ENCODE peak calls at places on chromosomes 2 and 18, in four cellular contexts. Y is prostate gland, F is endodermal cell, E is Peyer's patch. D is an unnamed sample. For H3K9me3, the result is how much of the 10 kb centered on the place peaks cover.

GRCh38 chr2:104078431-104079157 is 775.3 kb upstream of the POU3F3 start:
- DNase-seq in Y (no peak), F (peak), E (no peak), D (no peak)

GRCh38 chr2:145975406-145975805 is 1455.5 kb upstream of the ZEB2 start:
- DNase-seq in Y (no peak), F (no peak), E (no peak), D (no peak)

GRCh38 chr2:65565681-65566080 is 133.3 kb upstream of the SPRED2 start:
- DNase-seq in Y (no peak), F (no peak), E (no peak), D (no peak)

GRCh38 chr2:182477774-182478173 is 50.9 kb upstream of the PDE1A start:
- DNase-seq in Y (no peak), F (no peak), E (no peak), D (no peak)

GRCh38 chr2:10504994-10505820 is 57.1 kb upstream of the ODC1 start:
- DNase-seq in Y (no peak), F (no peak), E (no peak), D (no peak)

GRCh38 chr18:63443820-63444219 is 21.5 kb upstream of the VPS4B start:
- DNase-seq in Y (no peak), F (no peak), E (no peak), D (no peak)

GRCh38 chr2:3745901-3746300 is 42.5 kb downstream of the DCDC2C start:
- DNase-seq in Y (no peak), F (no peak), E (no peak), D (no peak)

GRCh38 chr2:102707796-102708713 is 53.8 kb upstream of the TMEM182 start:
- DNase-seq in Y (no peak), F (peak), E (no peak), D (no peak)

GRCh38 chr18:28529644-28530043 is 352.7 kb upstream of the CDH2 start:
- DNase-seq in Y (no peak), F (no peak), E (no peak), D (no peak)

GRCh38 chr2:169452080-169452479 is 27.2 kb upstream of the BBS5 start:
- DNase-seq in Y (no peak), F (no peak), E (no peak), D (no peak)

GRCh38 chr2:233936089-233936488 is 18.9 kb downstream of the TRPM8 start:
- DNase-seq in Y (no peak), F (peak), E (no peak), D (no peak)

GRCh38 chr2:100064165-100064564 is 78.2 kb downstream of the AFF3 start:
- DNase-seq in Y (no peak), F (no peak), E (no peak), D (no peak)

GRCh38 chr2:167294031-167294774 is 405.9 kb downstream of the XIRP2 start:
- DNase-seq in Y (no peak), F (peak), E (peak), D (peak)

GRCh38 chr2:39484620-39485495 is 47.8 kb upstream of the MAP4K3 start:
- DNase-seq in Y (no peak), F (no peak), E (no peak), D (no peak)

GRCh38 chr2:11357428-11357972 is 13.1 kb upstream of the ROCK2 start:
- DNase-seq in Y (no peak), F (no peak), E (no peak), D (peak)

GRCh38 chr2:190859347-190860297 is 21.0 kb upstream of the GLS start:
- DNase-seq in Y (no peak), F (peak), E (no peak), D (no peak)

GRCh38 chr18:13530215-13530878 is 196.0 kb downstream of the FAM210A start:
- DNase-seq in Y (no peak), F (peak), E (no peak), D (no peak)

GRCh38 chr2:225002039-225002655 is 40.1 kb downstream of the DOCK10 start:
- DNase-seq in Y (peak), F (peak), E (no peak), D (no peak)

GRCh38 chr2:8500124-8501054 is 181.5 kb upstream of the ID2 start:
- DNase-seq in Y (peak), F (no peak), E (no peak), D (no peak)

GRCh38 chr2:174673405-174673804 is 75.8 kb upstream of the WIPF1 start:
- DNase-seq in Y (no peak), F (no peak), E (no peak), D (no peak)

GRCh38 chr2:95297088-95297487 is at the start of gene KCNIP3:
- DNase-seq in Y (peak), F (peak), E (no peak), D (no peak)

GRCh38 chr2:39913648-39914456 is 134.8 kb upstream of the THUMPD2 start:
- DNase-seq in Y (peak), F (peak), E (no peak), D (no peak)

GRCh38 chr2:74893332-74893731 is 59.4 kb downstream of the HK2 start:
- DNase-seq in Y (no peak), F (no peak), E (no peak), D (no peak)

GRCh38 chr18:8231316-8231715 is 377.9 kb upstream of the RAB12 start:
- DNase-seq in Y (no peak), F (no peak), E (no peak), D (no peak)

GRCh38 chr18:38301621-38302020 is 736.0 kb upstream of the CELF4 start:
- DNase-seq in Y (no peak), F (no peak), E (no peak), D (no peak)

GRCh38 chr18:8779251-8779650 is 73.9 kb downstream of the MTCL1 start:
- DNase-seq in Y (no peak), F (no peak), E (no peak), D (no peak)

GRCh38 chr2:169664600-169664977 is 29.6 kb downstream of the CFAP210 start:
- DNase-seq in Y (no peak), F (no peak), E (no peak), D (no peak)

GRCh38 chr2:124046332-124046731 is 21.2 kb downstream of the CNTNAP5 start:
- DNase-seq in Y (no peak), F (peak), E (no peak), D (no peak)

GRCh38 chr18:79413901-79414300 is 18.2 kb downstream of the NFATC1 start:
- DNase-seq in Y (no peak), F (no peak), E (peak), D (peak)

GRCh38 chr2:84494070-84494469 is 22.2 kb upstream of the DNAH6 start:
- DNase-seq in Y (no peak), F (no peak), E (no peak), D (no peak)

GRCh38 chr2:122451040-122451439 is 695.6 kb downstream of the TSN start:
- DNase-seq in Y (no peak), F (peak), E (no peak), D (no peak)

GRCh38 chr2:112588611-112589045 is 4.2 kb downstream of the CHCHD5 start:
- DNase-seq in Y (no peak), F (no peak), E (no peak), D (no peak)

GRCh38 chr2:118227698-118228508 is 139.6 kb downstream of the INSIG2 start:
- DNase-seq in Y (no peak), F (no peak), E (no peak), D (no peak)

GRCh38 chr18:3923750-3924149 is 473.8 kb downstream of the TGIF1 start:
- DNase-seq in Y (no peak), F (no peak), E (no peak), D (no peak)

GRCh38 chr2:128364441-128364911 is 45.8 kb upstream of the HS6ST1 start:
- DNase-seq in Y (no peak), F (peak), E (peak), D (no peak)

GRCh38 chr2:240561325-240561971 is 1.3 kb downstream of the DUSP28 start:
- DNase-seq in Y (peak), F (peak), E (no peak), D (no peak)

GRCh38 chr2:40317756-40318155 is 134.1 kb downstream of the SLC8A1 start:
- DNase-seq in Y (no peak), F (no peak), E (no peak), D (no peak)

GRCh38 chr2:22995576-22995975 is 389.4 kb upstream of the KLHL29 start:
- DNase-seq in Y (no peak), F (peak), E (no peak), D (no peak)

GRCh38 chr2:28546242-28546641 is 50.4 kb downstream of the PLB1 start:
- DNase-seq in Y (no peak), F (no peak), E (no peak), D (no peak)
- TF ChIP-seq CTCF in Y (no peak), F (no peak), E (no peak), D (no peak)

DNA sequence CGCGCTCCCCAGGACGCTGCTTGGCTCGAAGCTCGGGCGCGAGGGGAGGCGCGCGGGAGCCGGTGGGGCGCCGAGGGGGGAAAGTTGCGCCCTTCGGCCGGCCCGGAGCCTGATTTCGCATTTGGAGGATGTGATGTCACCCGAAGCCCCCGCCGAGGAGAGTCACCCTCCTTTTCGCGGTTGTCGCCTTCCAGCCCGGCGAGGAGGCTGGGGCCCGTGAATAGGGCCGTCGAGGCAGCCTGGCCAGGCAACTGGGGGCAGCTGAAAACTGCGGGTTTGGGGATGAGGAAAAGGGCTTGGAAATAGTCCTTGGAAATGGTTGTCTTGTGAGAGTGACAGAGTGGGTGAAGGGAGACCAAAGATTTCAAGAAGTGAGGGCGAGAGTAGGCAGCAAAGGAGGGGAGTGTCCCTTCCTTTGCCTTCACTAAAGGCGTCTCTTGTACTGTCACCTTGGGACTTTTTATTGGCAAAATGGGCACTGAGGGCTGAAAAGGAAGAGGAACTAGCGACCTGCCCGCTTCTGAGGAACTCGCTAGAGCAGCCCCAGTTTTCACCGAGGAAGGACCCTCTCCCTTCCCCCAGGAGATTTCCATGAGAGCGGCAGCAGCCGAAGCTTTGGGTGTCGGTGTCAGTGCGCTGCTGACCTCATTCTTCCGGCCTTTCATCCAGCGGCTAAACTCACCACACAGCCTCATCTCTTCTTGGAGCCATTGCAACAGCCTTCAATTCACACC is at the start of gene CD8A:
- DNase-seq in Y (no peak), F (peak), E (no peak), D (no peak)
- H3K27ac ChIP-seq in Y (no peak), F (no peak), E (peak), D (no peak)

GRCh38 chr2:45001629-45002385 is 7.4 kb downstream of the SIX2 start:
- DNase-seq in Y (no peak), F (peak), E (no peak), D (no peak)
- H3K9me3 ChIP-seq in Y (under half), F (under half), E (under half), D (under half)

GRCh38 chr2:48483916-48484315 is 46.0 kb upstream of the STON1 start:
- DNase-seq in Y (no peak), F (no peak), E (no peak), D (no peak)

GRCh38 chr2:48483506-48483905 is 46.4 kb upstream of the STON1 start:
- DNase-seq in Y (peak), F (no peak), E (no peak), D (no peak)

GRCh38 chr2:48480526-48480925 is 49.4 kb upstream of the STON1 start:
- DNase-seq in Y (no peak), F (no peak), E (no peak), D (no peak)

GRCh38 chr2:48482313-48482712 is 47.6 kb upstream of the STON1 start:
- DNase-seq in Y (no peak), F (no peak), E (no peak), D (no peak)

GRCh38 chr2:48482774-48483173 is 47.2 kb upstream of the STON1 start:
- DNase-seq in Y (peak), F (no peak), E (no peak), D (no peak)
- TF ChIP-seq CTCF in Y (no peak), F (no peak), E (no peak), D (no peak)

GRCh38 chr2:86413296-86414085 is 27.7 kb upstream of the KDM3A start:
- DNase-seq in Y (no peak), F (peak), E (no peak), D (no peak)
- H3K27ac ChIP-seq in Y (no peak), F (no peak), E (no peak), D (no peak)

DNA sequence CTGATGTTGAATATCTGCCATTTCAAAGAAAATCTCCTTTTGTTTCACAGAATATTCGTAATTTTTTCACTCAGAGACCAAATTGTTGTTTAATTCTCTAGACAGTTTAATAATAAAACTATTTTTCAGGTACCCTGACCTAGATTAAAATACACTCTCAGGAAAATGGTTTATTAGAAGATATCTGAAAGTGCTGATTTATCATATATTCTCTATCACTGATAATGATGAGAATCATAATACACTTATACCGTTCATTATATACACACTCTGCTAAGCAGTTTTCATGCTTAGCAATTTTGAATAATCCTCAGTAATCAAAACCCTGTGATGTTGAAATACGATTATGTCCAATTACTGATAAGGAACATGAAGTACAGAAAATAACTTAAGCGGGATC is 772.9 kb upstream of the CRIM1 start:
- DNase-seq in Y (no peak), F (no peak), E (no peak), D (no peak)
- H3K9me3 ChIP-seq in Y (under half), F (half or more), E (under half), D (under half)

DNA sequence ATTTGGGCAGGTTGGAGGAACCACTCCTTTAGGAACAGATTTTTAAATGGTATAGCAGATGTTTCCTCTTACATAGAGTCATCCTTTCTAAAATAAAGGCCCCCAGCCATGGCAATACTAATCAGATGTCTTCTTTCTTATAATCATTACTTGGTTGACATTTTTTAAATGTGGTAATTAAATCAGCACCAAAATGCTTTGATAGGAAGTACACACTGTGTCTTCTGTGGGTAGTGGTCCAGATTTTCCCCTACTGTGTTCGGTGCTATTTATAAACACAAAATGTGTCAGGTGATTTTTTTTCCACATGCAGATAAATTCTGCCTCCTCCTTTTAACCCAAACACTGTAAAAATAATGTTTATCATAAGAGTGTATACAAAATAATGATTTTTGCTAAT is 200.9 kb upstream of the DTNA start:
- DNase-seq in Y (no peak), F (no peak), E (no peak), D (no peak)
- TF ChIP-seq CTCF in Y (no peak), F (no peak), E (no peak), D (no peak)